ENCODE peak calls at places on chromosomes 1 and 21, in four cellular contexts. F is tibial nerve, N is mesendoderm, S is heart left ventricle. D is an unnamed sample.
A peak's percentile ranks its signal among the peaks of the same experiment; 100 is the strongest.

GRCh38 chr1:171898956-171899355 is 57.7 kb downstream of the DNM3 start:
- DNase-seq in F (no peak), N (peak; percentile 75), S (no peak), D (no peak)

GRCh38 chr1:94522304-94522703 is 19.3 kb downstream of the F3 start:
- DNase-seq in N (peak; percentile 66), S (no peak), F (no peak), D (no peak)

GRCh38 chr21:45998871-45999580 is 17.5 kb downstream of the COL6A1 start:
- DNase-seq in S (peak; percentile 21), F (no peak), N (no peak), D (peak; percentile 19)

GRCh38 chr21:41622831-41623548 is 115.0 kb upstream of the TMPRSS2 start:
- DNase-seq in N (no peak), S (no peak), F (no peak), D (no peak)

GRCh38 chr1:169484683-169485426 is 889 bp downstream of the SLC19A2 start:
- DNase-seq in S (peak; percentile 62), N (peak; percentile 57), F (peak; percentile 18), D (peak; percentile 60)

GRCh38 chr1:240122639-240123604 is 31.2 kb downstream of the FMN2 start:
- DNase-seq in S (no peak), F (no peak), N (peak; percentile 42), D (no peak)

GRCh38 chr1:171127481-171127880 is 36.8 kb downstream of the FMO3 start:
- DNase-seq in N (no peak), S (no peak), F (no peak), D (no peak)

GRCh38 chr1:201603613-201604232 is 64.8 kb downstream of the NAV1 start:
- DNase-seq in N (no peak), F (no peak), S (no peak), D (no peak)

DNA sequence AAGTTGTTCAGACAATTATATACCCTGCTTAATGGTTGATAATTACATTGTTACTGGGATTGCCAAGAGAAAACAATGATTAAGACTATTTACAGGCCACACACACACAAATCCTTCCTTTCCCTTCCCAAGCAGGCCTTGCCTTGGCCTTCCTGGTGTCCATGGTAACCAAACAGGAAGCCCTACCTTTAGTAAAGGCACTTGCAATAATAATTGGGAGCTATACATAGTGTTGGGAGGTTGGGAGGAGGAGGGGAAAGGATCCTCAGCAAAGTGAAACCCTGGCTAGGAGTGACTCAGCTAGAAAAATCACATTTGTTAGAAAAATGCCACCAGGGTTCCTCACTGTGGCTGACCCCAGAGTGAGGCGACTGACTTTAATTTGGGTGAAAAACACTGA is 122.3 kb upstream of the ADAR start:
- DNase-seq in S (no peak), F (no peak), N (peak; percentile 91), D (no peak)
- H3K27ac ChIP-seq in S (peak overlapping the region; percentile 90), F (no peak overlapping the region), N (no peak overlapping the region), D (peak overlapping the region; percentile 92)

GRCh38 chr1:43272161-43272560 is 2.4 kb downstream of the TMEM125 start:
- DNase-seq in S (no peak), N (no peak), F (no peak), D (no peak)
- H3K4me3 ChIP-seq in S (no peak overlapping the region), N (no peak overlapping the region), F (no peak overlapping the region), D (no peak overlapping the region)

GRCh38 chr1:63322944-63323865 is 838 bp downstream of the FOXD3 start:
- DNase-seq in S (no peak), F (no peak), N (peak; percentile 75), D (no peak)

GRCh38 chr1:63320024-63320799 is 2.2 kb upstream of the FOXD3 start:
- DNase-seq in F (no peak), S (no peak), N (peak; percentile 74), D (no peak)

GRCh38 chr1:63322248-63322943 is at the start of gene FOXD3:
- DNase-seq in S (peak; percentile 54), F (peak; percentile 57), N (peak; percentile 87), D (peak; percentile 33)

GRCh38 chr1:63321061-63321787 is 1.1 kb upstream of the FOXD3 start:
- DNase-seq in N (peak; percentile 54), S (no peak), F (no peak), D (no peak)

GRCh38 chr1:63321788-63322247 is 549 bp upstream of the FOXD3 start:
- DNase-seq in F (no peak), N (peak; percentile 69), S (no peak), D (no peak)
- H3K4me1 ChIP-seq in F (no peaks in the 10 kb centered on the region), N (peaks cover 2% of the 10 kb centered on the region), S (peaks cover 20% of the 10 kb centered on the region), D (no peaks in the 10 kb centered on the region)

GRCh38 chr21:40185208-40185607 is 318.0 kb downstream of the PCP4 start:
- DNase-seq in F (no peak), N (no peak), S (no peak), D (no peak)
- H3K27ac ChIP-seq in F (no peak overlapping the region), N (no peak overlapping the region), S (no peak overlapping the region), D (no peak overlapping the region)

GRCh38 chr1:36305915-36306209 is 306 bp upstream of the SH3D21 start:
- DNase-seq in F (no peak), S (no peak), N (no peak), D (no peak)

GRCh38 chr1:36306210-36306901 is at the start of gene SH3D21:
- DNase-seq in N (peak; percentile 83), F (peak; percentile 33), S (peak; percentile 52), D (peak; percentile 44)

GRCh38 chr1:36306902-36307456 is 811 bp downstream of the SH3D21 start:
- DNase-seq in S (peak; percentile 96), N (peak; percentile 97), F (peak; percentile 79), D (peak; percentile 95)

GRCh38 chr1:36307601-36308330 is 1.6 kb downstream of the SH3D21 start:
- DNase-seq in N (no peak), S (no peak), F (no peak), D (no peak)

GRCh38 chr1:36309397-36309796 is 3.2 kb downstream of the SH3D21 start:
- DNase-seq in F (no peak), S (no peak), N (no peak), D (no peak)
- H3K4me3 ChIP-seq in F (no peak overlapping the region), S (no peak overlapping the region), N (no peak overlapping the region), D (no peak overlapping the region)

GRCh38 chr1:81317191-81317590 is 483.5 kb upstream of the ADGRL2 start:
- DNase-seq in N (peak; percentile 7), S (no peak), F (no peak), D (no peak)

GRCh38 chr1:81312272-81312754 is 488.4 kb upstream of the ADGRL2 start:
- DNase-seq in N (peak; percentile 33), F (no peak), S (no peak), D (no peak)

GRCh38 chr1:81314497-81314896 is 486.2 kb upstream of the ADGRL2 start:
- DNase-seq in N (no peak), S (no peak), F (no peak), D (no peak)

DNA sequence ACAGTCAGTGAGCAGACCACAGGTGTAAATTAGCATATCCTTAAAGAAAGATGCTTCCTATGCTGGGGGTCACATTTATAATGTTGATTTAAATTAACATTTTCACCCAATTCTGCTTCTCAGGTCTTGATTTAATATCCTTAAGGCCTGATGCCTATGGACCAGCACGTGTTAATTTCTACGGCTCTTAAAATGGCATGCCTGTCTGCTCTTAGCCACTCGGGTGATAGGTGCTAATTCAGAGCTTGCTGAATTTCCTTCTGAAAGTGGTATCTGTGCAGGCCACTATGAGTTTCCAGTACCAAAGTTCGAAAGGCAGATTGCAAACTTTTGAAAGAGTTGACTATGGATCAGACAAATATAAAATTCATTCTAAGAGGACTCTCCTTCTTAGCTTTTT is 487.4 kb upstream of the ADGRL2 start:
- DNase-seq in N (peak; percentile 8), S (no peak), F (no peak), D (no peak)
- H3K4me1 ChIP-seq in N (no peaks in the 10 kb centered on the region), S (no peaks in the 10 kb centered on the region), F (no peaks in the 10 kb centered on the region), D (no peaks in the 10 kb centered on the region)

DNA sequence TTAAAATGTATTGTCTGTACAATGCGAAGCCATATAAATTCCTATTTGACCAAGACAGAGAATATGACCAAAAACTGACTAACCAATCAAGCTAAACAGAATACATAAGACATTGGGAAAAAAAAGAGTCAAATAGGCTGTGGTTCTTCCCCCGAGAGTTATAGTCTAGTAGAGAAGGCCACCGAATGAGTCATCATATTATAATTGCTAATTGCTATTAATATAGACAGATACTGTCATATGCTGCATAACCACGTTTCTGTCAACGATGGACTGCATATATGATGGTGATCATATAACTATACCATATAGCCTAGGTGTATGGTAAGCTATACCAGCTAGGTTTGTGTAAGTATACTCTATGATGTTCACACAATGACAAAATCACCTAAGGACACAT is 82.5 kb downstream of the WDR64 start:
- DNase-seq in F (no peak), N (no peak), S (no peak), D (no peak)
- H3K27ac ChIP-seq in F (no peak overlapping the region), N (no peak overlapping the region), S (no peak overlapping the region), D (no peak overlapping the region)

D was measured in uterus.